ENCODE peak calls at places on chromosomes 6 and 20, in eight cellular contexts. W is body of pancreas, J is breast epithelium, N is tibial nerve, E is fibroblast of lung, C is foreskin fibroblast, S is right lobe of liver, P is PC-9. V is an unnamed sample.

GRCh38 chr6:72553531-72554202 is 68.2 kb upstream of the KCNQ5 start:
- DNase-seq in S (no peak), N (no peak), J (no peak), W (no peak), C (peak), P (no peak), E (peak), V (peak)

GRCh38 chr6:11313207-11313606 is 80.7 kb upstream of the NEDD9 start:
- DNase-seq in P (no peak), W (no peak), N (no peak), S (no peak), E (no peak), J (no peak), C (no peak), V (no peak)

GRCh38 chr20:53083411-53083810 is 111.3 kb downstream of the TSHZ2 start:
- DNase-seq in C (no peak), W (no peak), N (no peak), E (no peak), P (no peak), S (no peak), J (no peak), V (no peak)

GRCh38 chr6:41022294-41022693 is 16.7 kb downstream of the UNC5CL start:
- DNase-seq in S (no peak), J (no peak), C (no peak), E (peak), W (no peak), N (no peak), P (peak), V (peak)

GRCh38 chr6:2940010-2940850 is 31.1 kb downstream of the SERPINB6 start:
- DNase-seq in N (no peak), C (no peak), W (no peak), J (peak), E (no peak), S (peak), P (no peak), V (no peak)

GRCh38 chr6:136063095-136063494 is 187.0 kb downstream of the MTFR2 start:
- DNase-seq in S (no peak), C (no peak), J (no peak), P (no peak), N (no peak), E (peak), W (no peak), V (peak)

GRCh38 chr20:49647509-49647908 is 66.2 kb downstream of the B4GALT5 start:
- DNase-seq in W (no peak), S (no peak), C (no peak), N (no peak), P (peak), J (no peak), E (no peak), V (no peak)

GRCh38 chr6:160692369-160692959 is 9.6 kb upstream of the PLG start:
- DNase-seq in C (no peak), E (no peak), P (no peak), J (no peak), S (peak), N (no peak), W (no peak), V (no peak)

GRCh38 chr6:24650365-24650764 is 4.4 kb upstream of the KIAA0319 start:
- DNase-seq in N (no peak), C (no peak), P (no peak), E (no peak), J (no peak), W (no peak), S (no peak), V (no peak)

GRCh38 chr20:10798811-10799210 is 125.0 kb upstream of the JAG1 start:
- DNase-seq in W (peak), S (no peak), E (peak), P (no peak), J (no peak), N (no peak), C (no peak), V (peak)

DNA sequence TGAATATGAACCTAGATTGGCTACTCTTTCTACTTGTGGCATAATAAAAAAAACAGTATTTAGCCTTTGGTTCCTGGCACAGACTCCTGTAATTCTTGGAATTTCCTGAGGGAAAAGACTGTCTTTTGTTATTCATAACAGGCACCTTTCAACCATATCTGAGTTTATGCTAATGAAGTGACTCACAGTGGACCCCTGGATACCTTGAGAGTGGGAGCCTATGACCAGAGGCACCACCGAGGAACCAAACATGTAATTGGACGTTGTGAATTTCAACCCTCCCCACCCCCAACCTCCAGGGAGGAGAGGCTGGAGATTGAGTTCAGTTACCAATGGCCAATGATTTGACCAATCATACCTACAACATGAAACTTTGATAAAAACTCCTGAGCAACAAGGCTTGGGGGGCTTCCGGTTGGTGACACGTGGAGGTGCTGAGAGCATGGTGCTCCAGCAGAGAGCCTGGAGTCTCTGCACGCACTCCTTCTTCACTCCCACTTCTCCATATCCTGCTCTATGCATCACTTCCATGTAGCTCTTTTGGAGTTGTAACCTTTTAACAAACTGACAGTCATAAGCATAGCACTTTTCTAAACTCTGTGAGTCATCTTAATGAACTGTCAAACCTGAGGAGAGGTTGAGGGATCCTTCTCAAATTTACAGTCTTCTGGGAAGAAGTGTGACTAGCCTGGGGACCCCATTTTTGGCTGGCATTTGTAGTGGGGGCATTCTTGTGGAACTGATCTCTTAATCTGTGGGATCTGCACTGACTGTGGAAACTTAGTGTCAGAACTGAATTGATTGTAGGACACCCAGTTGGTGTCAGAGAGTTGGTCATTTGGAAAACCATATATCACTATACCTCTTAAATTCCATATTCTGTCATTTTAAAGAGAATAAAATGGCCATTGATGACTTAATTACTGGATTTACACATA is 48.6 kb downstream of the LAMA4 start:
- DNase-seq in N (no peak), J (no peak), E (no peak), S (no peak), P (peak), C (no peak), W (no peak), V (peak)
- H3K4me3 ChIP-seq in N (no peak), J (no peak), E (no peak), S (no peak), P (peak), C (no peak), W (no peak), V (no peak)

GRCh38 chr6:110048221-110048875 is 70.2 kb downstream of the GPR6 start:
- DNase-seq in N (no peak), J (no peak), P (peak), W (no peak), S (no peak), E (no peak), C (no peak), V (no peak)
- TF ChIP-seq CTCF in N (no peak), J (no peak), P (no peak), W (no peak), S (no peak), E (no peak), C (no peak), V (no peak)

DNA sequence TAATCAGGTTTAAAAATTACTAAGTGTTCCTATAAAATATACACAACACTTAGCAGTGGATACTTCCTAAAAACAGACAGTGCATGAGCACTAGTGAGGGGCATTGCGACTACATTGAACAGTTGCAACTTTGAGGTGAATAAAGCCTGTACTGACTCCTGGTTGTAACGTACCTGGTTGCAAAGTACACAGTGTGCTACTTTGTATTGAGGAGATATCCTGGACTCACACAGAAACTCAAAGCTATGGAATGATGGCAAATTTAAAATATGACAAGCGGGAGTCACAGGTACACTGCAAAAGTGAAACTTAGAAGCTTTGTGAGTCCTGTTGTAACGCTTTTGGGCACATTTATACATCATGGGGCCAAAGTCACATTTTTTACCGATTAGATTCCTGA is 55.6 kb upstream of the HLA-A start:
- DNase-seq in J (no peak), P (no peak), S (no peak), C (no peak), N (no peak), W (no peak), E (no peak), V (no peak)
- H3K4me3 ChIP-seq in J (no peak), P (no peak), S (peak), C (peak), N (peak), W (no peak), E (no peak), V (no peak)

DNA sequence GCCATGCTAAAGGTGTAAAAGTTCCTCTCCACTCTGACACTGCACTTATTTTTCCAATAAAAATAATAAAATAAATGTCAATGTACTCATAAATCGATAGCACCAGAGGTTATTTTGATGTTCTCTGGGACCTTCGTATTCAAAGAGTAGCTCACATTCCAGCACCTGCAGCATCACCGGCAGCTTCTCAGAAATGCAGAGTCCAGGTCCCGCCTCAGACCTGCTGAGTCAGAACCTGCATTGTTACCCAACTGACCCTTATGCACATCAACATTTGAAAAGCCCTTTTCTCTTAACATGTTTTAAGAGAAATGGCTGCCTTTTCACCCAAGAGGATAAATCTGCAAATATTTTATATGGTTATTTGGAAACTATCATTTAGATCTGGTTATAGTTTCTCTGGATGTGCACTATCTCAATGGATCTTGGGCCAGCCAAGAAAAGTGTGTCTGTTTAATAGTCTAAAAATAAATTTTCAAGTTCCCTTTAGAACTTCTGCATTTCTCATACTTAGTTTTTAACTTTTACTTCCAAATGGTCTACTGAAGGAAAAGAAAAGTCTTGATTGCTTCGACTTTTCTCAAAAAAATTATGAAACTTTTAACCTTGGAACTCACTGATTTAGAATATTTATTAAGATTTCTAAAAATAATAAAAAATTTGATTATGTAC is 216.2 kb upstream of the PRDM1 start:
- DNase-seq in J (no peak), N (no peak), C (no peak), E (no peak), P (no peak), S (no peak), W (no peak), V (no peak)
- TF ChIP-seq CTCF in J (no peak), N (no peak), C (no peak), E (no peak), P (no peak), S (no peak), W (no peak), V (no peak)